ENCODE peak calls at places on chromosome 14, in five cellular contexts. N, Z, M, W and T are unnamed samples.

GRCh38 chr14:24634158-24634557 is at the start of gene GZMB:
- DNase-seq in N (no peak), Z (peak), M (no peak), W (no peak), T (no peak)

GRCh38 chr14:81311816-81312215 is 88.3 kb downstream of the STON2 start:
- DNase-seq in N (no peak), Z (no peak), M (no peak), W (no peak), T (peak)

GRCh38 chr14:50388256-50388931 is 8.3 kb downstream of the CDKL1 start:
- DNase-seq in N (no peak), Z (no peak), M (no peak), W (peak), T (no peak)

GRCh38 chr14:34179723-34180122 is 228.8 kb upstream of the EGLN3 start:
- DNase-seq in N (no peak), Z (no peak), M (no peak), W (no peak), T (no peak)

GRCh38 chr14:71086571-71086970 is 179.3 kb downstream of the PCNX1 start:
- DNase-seq in N (peak), Z (no peak), M (no peak), W (no peak), T (no peak)

GRCh38 chr14:92456215-92457017 is 57.2 kb upstream of the RIN3 start:
- DNase-seq in N (peak), Z (peak), M (peak), W (peak), T (peak)

GRCh38 chr14:33512201-33512600 is 438.7 kb downstream of the EGLN3 start:
- DNase-seq in N (no peak), Z (no peak), M (no peak), W (no peak), T (no peak)

GRCh38 chr14:67221248-67221981 is 19.8 kb upstream of the PALS1 start:
- DNase-seq in N (no peak), Z (peak), M (no peak), W (no peak), T (peak)

GRCh38 chr14:106185837-106186233 is 659.5 kb downstream of the TMEM121 start:
- DNase-seq in N (no peak), Z (no peak), M (no peak), W (no peak), T (no peak)

GRCh38 chr14:64698899-64699298 is 5.3 kb upstream of the PLEKHG3 start:
- DNase-seq in N (no peak), Z (no peak), M (no peak), W (no peak), T (peak)

GRCh38 chr14:26765768-26766550 is 168.1 kb upstream of the NOVA1 start:
- DNase-seq in N (peak), Z (peak), M (no peak), W (no peak), T (peak)

GRCh38 chr14:38389666-38390065 is 133.8 kb upstream of the CLEC14A start:
- DNase-seq in N (no peak), Z (peak), M (no peak), W (no peak), T (no peak)

GRCh38 chr14:60161176-60162107 is 3.8 kb downstream of the DHRS7 start:
- DNase-seq in N (no peak), Z (peak), M (no peak), W (peak), T (no peak)

GRCh38 chr14:54109521-54110120 is 153.0 kb upstream of the BMP4 start:
- DNase-seq in N (no peak), Z (no peak), M (no peak), W (no peak), T (no peak)

GRCh38 chr14:67497716-67498115 is 9.2 kb upstream of the TMEM229B start:
- DNase-seq in N (no peak), Z (no peak), M (no peak), W (no peak), T (peak)

GRCh38 chr14:41604793-41605534 is 1.7 kb upstream of the LRFN5 start:
- DNase-seq in N (peak), Z (peak), M (no peak), W (peak), T (peak)

GRCh38 chr14:75578099-75578785 is at the start of gene FLVCR2:
- DNase-seq in N (peak), Z (peak), M (peak), W (peak), T (peak)

GRCh38 chr14:52299692-52300278 is 14.3 kb upstream of the PTGER2 start:
- DNase-seq in N (no peak), Z (peak), M (no peak), W (no peak), T (no peak)

GRCh38 chr14:73764881-73765280 is 50.7 kb upstream of the PNMA1 start:
- DNase-seq in N (no peak), Z (no peak), M (no peak), W (no peak), T (no peak)

GRCh38 chr14:52266179-52266578 is 1.3 kb upstream of the PTGDR start:
- DNase-seq in N (no peak), Z (peak), M (no peak), W (no peak), T (no peak)

GRCh38 chr14:65035049-65035448 is 48.4 kb downstream of the FNTB start:
- DNase-seq in N (no peak), Z (no peak), M (no peak), W (no peak), T (no peak)

DNA sequence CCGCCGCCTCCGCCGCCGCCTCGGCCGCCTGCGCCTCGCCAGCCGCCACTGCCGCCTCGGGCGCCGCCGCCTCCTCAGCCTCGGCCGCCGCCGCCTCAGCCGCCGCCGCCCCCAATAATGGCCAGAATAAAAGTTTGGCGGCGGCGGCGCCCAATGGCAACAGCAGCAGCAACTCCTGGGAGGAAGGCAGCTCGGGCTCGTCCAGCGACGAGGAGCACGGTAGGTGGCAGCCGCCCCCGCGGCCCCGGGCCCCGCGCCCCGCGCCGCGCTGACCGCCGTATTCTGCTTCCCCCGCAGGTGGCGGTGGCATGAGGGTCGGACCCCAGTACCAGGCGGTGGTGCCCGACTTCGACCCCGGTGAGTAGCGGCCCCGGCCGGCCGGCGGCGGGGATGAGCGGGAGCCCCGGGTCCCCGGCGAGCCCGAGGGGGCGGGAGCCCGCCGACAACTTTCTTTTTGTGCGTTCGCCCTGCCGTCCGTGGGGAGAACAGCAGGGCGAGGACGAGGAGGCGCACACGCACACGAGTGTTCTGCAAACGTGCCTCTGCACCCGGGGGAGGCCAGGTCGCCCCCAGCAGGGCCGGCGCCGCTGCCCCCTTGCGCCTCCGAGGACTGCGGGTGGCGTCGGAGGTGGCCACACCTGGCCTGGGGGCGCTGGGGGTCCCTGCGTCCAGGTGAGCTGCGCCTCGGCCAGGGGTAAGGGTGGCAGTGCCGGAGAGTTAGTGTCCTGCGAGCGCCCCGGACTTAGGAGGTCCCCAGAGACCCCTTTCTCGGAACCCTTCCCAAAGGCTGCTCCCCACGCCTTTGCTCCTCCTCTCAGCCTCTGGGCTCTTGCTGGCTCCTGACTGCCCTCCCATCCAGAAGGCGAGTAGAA is 756 bp downstream of the RCOR1 start:
- DNase-seq in N (peak), Z (peak), M (peak), W (no peak), T (peak)
- H3K14ac ChIP-seq in N (peak), Z (peak), M (no peak), W (peak), T (peak)

GRCh38 chr14:90256354-90257131 is at the start of gene PSMC1:
- DNase-seq in N (peak), Z (peak), M (peak), W (peak), T (peak)
- H3K14ac ChIP-seq in N (no peak), Z (peak), M (no peak), W (peak), T (peak)

GRCh38 chr14:69153848-69154208 is 909 bp upstream of the DCAF5 start:
- DNase-seq in N (no peak), Z (no peak), M (no peak), W (no peak), T (no peak)

GRCh38 chr14:69154779-69155178 is 1.9 kb upstream of the DCAF5 start:
- DNase-seq in N (no peak), Z (no peak), M (no peak), W (no peak), T (peak)

GRCh38 chr14:69152181-69152943 is 557 bp downstream of the DCAF5 start:
- DNase-seq in N (peak), Z (no peak), M (peak), W (peak), T (no peak)

GRCh38 chr14:69151458-69152180 is 1.3 kb downstream of the DCAF5 start:
- DNase-seq in N (peak), Z (peak), M (peak), W (peak), T (peak)

DNA sequence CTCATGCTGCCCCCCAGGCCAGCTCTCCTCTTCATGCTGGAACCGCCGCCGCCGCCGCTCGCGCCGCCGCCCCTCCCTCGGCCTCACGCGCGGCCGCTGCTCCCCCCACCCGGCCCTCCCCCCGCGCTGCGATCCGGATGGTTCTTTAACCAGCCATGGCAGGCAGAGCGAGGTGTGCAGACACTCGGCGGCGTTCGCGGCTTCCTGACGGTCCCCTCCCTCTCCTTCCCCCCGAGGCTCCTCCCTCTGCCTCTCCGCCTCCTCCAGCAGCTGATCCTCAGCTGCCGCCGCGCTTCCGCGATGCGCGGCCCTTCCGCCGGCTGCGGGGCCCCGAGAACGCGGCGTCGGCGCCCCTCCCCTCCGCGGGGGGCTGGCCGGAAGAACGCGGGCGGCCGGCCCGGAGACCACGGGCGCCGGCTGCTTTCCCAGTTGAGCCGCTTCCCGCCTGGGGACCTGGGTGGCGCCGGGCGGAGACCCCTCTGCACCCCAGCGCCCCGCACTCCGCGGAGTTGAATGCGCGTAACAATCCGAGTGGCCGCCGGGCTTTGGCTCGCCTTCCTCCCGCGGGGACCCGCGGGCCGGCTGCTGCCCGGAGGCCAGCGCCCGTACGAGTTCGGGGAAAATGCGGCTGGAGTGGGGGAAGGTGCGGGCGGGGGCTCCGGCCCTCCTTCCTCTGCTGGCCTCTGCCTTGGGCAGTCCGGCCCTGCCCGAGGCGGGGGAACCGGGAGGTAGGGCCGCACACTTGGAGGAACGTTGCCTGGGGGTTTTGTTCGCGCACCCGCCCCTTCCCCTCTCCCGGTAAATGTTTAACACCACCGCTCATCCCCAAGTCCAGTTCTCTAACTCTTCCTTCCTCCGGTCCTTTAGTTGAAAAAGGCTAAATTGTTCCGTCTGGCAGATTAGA is at the start of gene DCAF5:
- DNase-seq in N (peak), Z (peak), M (peak), W (peak), T (peak)
- H3K14ac ChIP-seq in N (peak), Z (peak), M (no peak), W (peak), T (peak)

DNA sequence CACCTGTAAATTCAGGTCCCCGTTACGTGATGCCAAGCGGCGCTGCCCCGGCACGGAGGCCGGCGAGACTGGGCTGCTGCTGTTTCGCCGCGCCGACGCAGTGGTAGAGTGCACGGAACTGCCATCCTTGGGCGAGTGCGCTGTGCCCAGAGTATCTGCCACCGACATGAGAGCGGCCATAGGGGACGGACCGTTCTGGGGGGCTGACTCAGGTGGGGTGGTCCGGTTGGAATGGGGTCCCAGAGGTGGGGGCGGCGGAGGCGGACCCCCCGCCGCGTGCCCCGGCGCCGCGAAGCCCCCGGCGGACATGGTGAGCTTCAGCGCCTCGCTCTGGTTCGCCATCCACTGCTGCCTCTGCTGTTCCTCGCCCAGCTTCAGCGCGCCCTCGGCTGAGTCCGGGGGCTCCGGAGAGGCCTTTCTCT is 2.8 kb downstream of the IRF2BPL start:
- DNase-seq in N (no peak), Z (no peak), M (no peak), W (no peak), T (no peak)
- H3K14ac ChIP-seq in N (peak), Z (peak), M (no peak), W (peak), T (peak)

GRCh38 chr14:22766457-22767322 is at the start of gene OXA1L:
- DNase-seq in N (peak), Z (peak), M (peak), W (peak), T (peak)
- H3K14ac ChIP-seq in N (no peak), Z (peak), M (no peak), W (peak), T (peak)